ENCODE peak calls at places on chromosomes 4 and X, in six cellular contexts. One of them, this sample, is unnamed. For H3K4me1 and H3K9me3, the result is how much of the 10 kb centered on the place peaks cover.

GRCh38 chr4:186201535-186202230 is 10.3 kb downstream of the CYP4V2 start:
- DNase-seq in uterus: no peak
- DNase-seq in neural progenitor cell: peak
- DNase-seq in left lung: no peak
- DNase-seq in kidney: no peak
- DNase-seq in HCT116: peak
- DNase-seq in this sample: peak

GRCh38 chr4:15457401-15458201 is 12.1 kb upstream of the CC2D2A start:
- DNase-seq in HCT116: no peak
- DNase-seq in kidney: no peak
- DNase-seq in left lung: no peak
- DNase-seq in neural progenitor cell: peak
- DNase-seq in uterus: no peak
- DNase-seq in this sample: no peak

GRCh38 chrX:96906741-96907140 is 23.0 kb downstream of the RPA4 start:
- DNase-seq in left lung: no peak
- DNase-seq in neural progenitor cell: no peak
- DNase-seq in uterus: no peak
- DNase-seq in HCT116: no peak
- DNase-seq in kidney: no peak
- DNase-seq in this sample: no peak

GRCh38 chrX:154517101-154517781 is 1.2 kb upstream of the FAM3A start:
- DNase-seq in left lung: no peak
- DNase-seq in HCT116: no peak
- DNase-seq in uterus: peak
- DNase-seq in kidney: no peak
- DNase-seq in neural progenitor cell: peak
- DNase-seq in this sample: no peak

GRCh38 chr4:70831293-70831692 is 8.4 kb downstream of the GRSF1 start:
- DNase-seq in left lung: no peak
- DNase-seq in uterus: no peak
- DNase-seq in neural progenitor cell: no peak
- DNase-seq in kidney: no peak
- DNase-seq in HCT116: no peak
- DNase-seq in this sample: no peak

GRCh38 chr4:71456841-71457240 is 118.0 kb downstream of the SLC4A4 start:
- DNase-seq in kidney: no peak
- DNase-seq in HCT116: no peak
- DNase-seq in left lung: no peak
- DNase-seq in neural progenitor cell: no peak
- DNase-seq in uterus: no peak
- DNase-seq in this sample: no peak

GRCh38 chr4:52957791-52958190 is 95.7 kb downstream of the RASL11B start:
- DNase-seq in left lung: no peak
- DNase-seq in HCT116: no peak
- DNase-seq in neural progenitor cell: no peak
- DNase-seq in uterus: no peak
- DNase-seq in kidney: no peak
- DNase-seq in this sample: no peak

GRCh38 chrX:7515681-7516413 is 327.1 kb upstream of the VCX start:
- DNase-seq in kidney: no peak
- DNase-seq in HCT116: no peak
- DNase-seq in uterus: no peak
- DNase-seq in left lung: no peak
- DNase-seq in neural progenitor cell: no peak
- DNase-seq in this sample: no peak

GRCh38 chrX:20742106-20742505 is 475.4 kb upstream of the RPS6KA3 start:
- DNase-seq in neural progenitor cell: no peak
- DNase-seq in left lung: no peak
- DNase-seq in HCT116: no peak
- DNase-seq in kidney: no peak
- DNase-seq in uterus: no peak
- DNase-seq in this sample: no peak

GRCh38 chr4:77047037-77047436 is 28.8 kb downstream of the CCNI start:
- DNase-seq in kidney: no peak
- DNase-seq in left lung: no peak
- DNase-seq in neural progenitor cell: peak
- DNase-seq in HCT116: no peak
- DNase-seq in uterus: no peak
- DNase-seq in this sample: no peak

GRCh38 chr4:77040856-77041576 is 34.8 kb downstream of the CCNI start:
- DNase-seq in HCT116: no peak
- DNase-seq in uterus: no peak
- DNase-seq in left lung: no peak
- DNase-seq in kidney: no peak
- DNase-seq in neural progenitor cell: no peak
- DNase-seq in this sample: no peak

GRCh38 chr4:77044458-77045124 is 31.2 kb downstream of the CCNI start:
- DNase-seq in uterus: no peak
- DNase-seq in kidney: no peak
- DNase-seq in left lung: no peak
- DNase-seq in neural progenitor cell: peak
- DNase-seq in HCT116: no peak
- DNase-seq in this sample: no peak

GRCh38 chr4:77043507-77044131 is 32.2 kb downstream of the CCNI start:
- DNase-seq in neural progenitor cell: no peak
- DNase-seq in uterus: peak
- DNase-seq in kidney: no peak
- DNase-seq in left lung: no peak
- DNase-seq in HCT116: no peak
- DNase-seq in this sample: no peak

DNA sequence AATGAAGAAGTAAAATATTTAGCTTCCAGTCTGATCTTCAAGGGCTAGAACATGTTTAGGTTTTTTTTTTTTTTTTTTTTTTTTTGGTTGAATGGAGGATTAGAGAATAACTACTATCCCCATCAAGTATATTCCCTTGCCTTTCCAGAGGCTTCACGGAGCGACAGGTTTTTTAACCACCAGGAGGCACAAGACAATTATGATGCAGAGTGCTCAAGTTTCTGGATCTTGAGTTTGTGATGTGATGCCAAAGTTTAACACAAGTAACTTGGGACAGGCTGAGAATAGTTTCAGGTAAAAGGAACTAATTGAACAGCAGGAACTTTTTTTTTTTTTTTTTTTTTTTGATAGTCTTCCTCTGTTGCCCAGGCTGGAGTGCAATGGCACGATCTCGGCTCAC is 30.3 kb downstream of the CCNI start:
- DNase-seq in uterus: no peak
- DNase-seq in neural progenitor cell: peak
- DNase-seq in left lung: no peak
- DNase-seq in kidney: no peak
- DNase-seq in HCT116: no peak
- DNase-seq in this sample: no peak
- TF ChIP-seq CTCF in uterus: peak
- TF ChIP-seq CTCF in neural progenitor cell: peak
- TF ChIP-seq CTCF in left lung: no peak
- TF ChIP-seq CTCF in kidney: no peak
- TF ChIP-seq CTCF in HCT116: no peak
- TF ChIP-seq CTCF in this sample: peak

DNA sequence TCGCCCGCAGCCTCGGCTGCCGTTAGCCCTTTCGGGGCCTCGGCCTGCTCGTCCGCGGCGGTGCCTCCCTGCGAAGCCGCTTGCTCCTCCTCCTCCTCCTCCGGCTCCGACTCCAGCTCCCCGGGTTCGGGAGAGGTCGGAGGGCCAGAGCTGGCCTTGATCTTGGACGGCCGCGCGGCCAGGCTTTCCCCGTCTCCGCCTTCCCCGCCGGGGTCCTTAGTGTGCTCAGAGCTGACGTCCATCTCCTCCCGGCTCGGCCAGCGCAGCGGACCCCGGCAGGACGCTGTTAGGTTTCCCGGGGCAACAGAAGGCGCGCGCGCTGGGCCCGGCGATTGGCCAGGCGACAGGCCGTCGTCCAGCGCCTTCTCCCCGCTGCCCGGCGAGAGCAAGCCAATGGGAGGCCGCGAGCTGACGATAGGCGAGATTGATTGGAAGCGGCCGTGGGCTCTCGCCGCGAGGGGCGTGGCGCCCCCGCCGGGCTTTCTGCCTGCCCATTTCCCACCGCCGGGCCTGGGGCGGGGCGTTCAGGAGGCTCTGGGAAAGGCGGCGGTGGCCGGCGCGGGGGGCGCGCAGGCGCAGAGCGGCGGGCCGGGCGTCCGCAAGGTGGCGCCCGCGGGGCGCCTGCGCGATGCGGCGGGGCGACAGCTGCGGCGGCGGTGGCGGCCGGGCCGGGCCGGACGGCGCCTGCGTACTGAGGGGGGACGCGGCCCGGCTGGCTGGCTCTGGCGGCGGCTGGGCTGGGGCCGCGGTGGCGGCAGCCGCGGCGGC is at the start of gene TADA2B:
- DNase-seq in kidney: peak
- DNase-seq in uterus: peak
- DNase-seq in neural progenitor cell: peak
- DNase-seq in HCT116: peak
- DNase-seq in left lung: peak
- DNase-seq in this sample: peak
- H3K4me1 ChIP-seq in kidney: under half
- H3K4me1 ChIP-seq in uterus: under half
- H3K4me1 ChIP-seq in neural progenitor cell: under half
- H3K4me1 ChIP-seq in HCT116: under half
- H3K4me1 ChIP-seq in left lung: half or more
- H3K4me1 ChIP-seq in this sample: under half

DNA sequence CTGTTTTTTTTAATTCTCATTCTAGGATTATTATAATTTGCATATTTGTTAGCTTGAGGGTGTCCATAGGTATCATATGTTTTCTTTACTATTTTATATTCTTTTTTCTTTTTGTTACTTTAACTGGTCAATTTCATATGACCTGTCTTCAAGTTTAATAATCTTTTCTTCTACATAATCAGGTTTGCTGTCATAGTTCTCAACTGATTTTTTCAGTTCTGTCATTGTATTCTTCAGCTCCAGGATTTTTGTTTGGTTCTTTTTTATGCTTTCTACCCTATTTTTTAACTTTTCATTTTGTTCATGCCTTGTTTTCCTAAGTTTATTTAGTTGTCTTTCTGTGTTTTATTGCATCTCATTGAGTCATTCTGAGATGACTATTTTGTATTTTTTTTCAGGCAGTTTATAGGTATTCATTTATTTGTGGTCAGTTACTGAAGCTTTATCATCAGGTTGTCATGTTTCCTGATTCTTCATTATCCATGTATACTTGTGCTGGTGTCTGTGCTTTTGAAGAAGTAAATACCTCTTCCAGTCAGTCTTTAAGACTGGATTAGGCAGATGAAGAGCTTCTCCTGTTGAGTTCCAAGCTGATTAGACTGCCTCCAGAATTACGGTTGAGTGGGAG is 220.3 kb upstream of the VEGFC start:
- DNase-seq in left lung: no peak
- DNase-seq in HCT116: no peak
- DNase-seq in neural progenitor cell: no peak
- DNase-seq in uterus: no peak
- DNase-seq in kidney: no peak
- DNase-seq in this sample: no peak
- H3K9me3 ChIP-seq in left lung: under half
- H3K9me3 ChIP-seq in HCT116: under half
- H3K9me3 ChIP-seq in neural progenitor cell: under half
- H3K9me3 ChIP-seq in uterus: under half
- H3K9me3 ChIP-seq in kidney: under half
- H3K9me3 ChIP-seq in this sample: under half

GRCh38 chr4:16516796-16517413 is 290.6 kb upstream of the TAPT1 start:
- DNase-seq in left lung: no peak
- DNase-seq in kidney: peak
- DNase-seq in HCT116: no peak
- DNase-seq in uterus: peak
- DNase-seq in neural progenitor cell: peak
- DNase-seq in this sample: no peak
- TF ChIP-seq CTCF in left lung: no peak
- TF ChIP-seq CTCF in kidney: peak
- TF ChIP-seq CTCF in HCT116: no peak
- TF ChIP-seq CTCF in uterus: peak
- TF ChIP-seq CTCF in neural progenitor cell: peak
- TF ChIP-seq CTCF in this sample: peak

GRCh38 chr4:184441461-184442392 is 32.6 kb downstream of the IRF2 start:
- DNase-seq in left lung: no peak
- DNase-seq in uterus: no peak
- DNase-seq in HCT116: no peak
- DNase-seq in kidney: no peak
- DNase-seq in neural progenitor cell: no peak
- DNase-seq in this sample: no peak
- H3K4me1 ChIP-seq in left lung: half or more
- H3K4me1 ChIP-seq in uterus: under half
- H3K4me1 ChIP-seq in HCT116: under half
- H3K4me1 ChIP-seq in kidney: under half
- H3K4me1 ChIP-seq in neural progenitor cell: under half
- H3K4me1 ChIP-seq in this sample: half or more